ENCODE peak calls at places on chromosomes 3 and 15, in nine cellular contexts. N, K, R, T, Z, L, M, F and X are unnamed samples.

GRCh38 chr15:90819390-90819789 is 49.0 kb upstream of the FURIN start:
- DNase-seq in N (no peak), K (no peak), R (no peak), T (no peak), Z (no peak), L (no peak), M (no peak), F (peak), X (no peak)

GRCh38 chr3:11917051-11917450 is 70.4 kb upstream of the TAMM41 start:
- DNase-seq in N (no peak), K (peak), R (no peak), T (no peak), Z (no peak), L (no peak), M (no peak), F (no peak), X (no peak)

GRCh38 chr3:142489572-142490323 is 41.9 kb upstream of the XRN1 start:
- DNase-seq in N (no peak), K (no peak), R (no peak), T (no peak), Z (no peak), L (no peak), M (no peak), F (no peak), X (no peak)

GRCh38 chr3:158103956-158104338 is 2.3 kb downstream of the SHOX2 start:
- DNase-seq in N (no peak), K (no peak), R (no peak), T (no peak), Z (no peak), L (no peak), M (no peak), F (no peak), X (no peak)

GRCh38 chr3:141753399-141753798 is 9.8 kb upstream of the GRK7 start:
- DNase-seq in N (no peak), K (no peak), R (no peak), T (no peak), Z (no peak), L (no peak), M (no peak), F (no peak), X (no peak)

GRCh38 chr15:85485956-85486567 is 105.7 kb downstream of the AKAP13 start:
- DNase-seq in N (peak), K (no peak), R (peak), T (peak), Z (peak), L (peak), M (peak), F (no peak), X (peak)

GRCh38 chr3:140292684-140293083 is 357.7 kb downstream of the CLSTN2 start:
- DNase-seq in N (peak), K (no peak), R (no peak), T (no peak), Z (no peak), L (no peak), M (no peak), F (peak), X (no peak)

GRCh38 chr3:45832691-45833090 is 9.2 kb downstream of the LZTFL1 start:
- DNase-seq in N (no peak), K (no peak), R (no peak), T (no peak), Z (no peak), L (no peak), M (peak), F (no peak), X (no peak)

GRCh38 chr15:91348812-91349500 is 248.9 kb downstream of the SV2B start:
- DNase-seq in N (no peak), K (no peak), R (peak), T (no peak), Z (no peak), L (no peak), M (no peak), F (no peak), X (no peak)

GRCh38 chr15:36682091-36682490 is 102.7 kb downstream of the CDIN1 start:
- DNase-seq in N (no peak), K (no peak), R (no peak), T (no peak), Z (no peak), L (no peak), M (no peak), F (no peak), X (no peak)

GRCh38 chr3:16511561-16512434 is 1.7 kb downstream of the RFTN1 start:
- DNase-seq in N (peak), K (no peak), R (peak), T (no peak), Z (peak), L (peak), M (peak), F (peak), X (peak)

GRCh38 chr3:137511655-137512054 is 252.5 kb upstream of the SOX14 start:
- DNase-seq in N (no peak), K (no peak), R (no peak), T (no peak), Z (no peak), L (no peak), M (no peak), F (no peak), X (no peak)

GRCh38 chr15:91917991-91918390 is 64.5 kb downstream of the SLCO3A1 start:
- DNase-seq in N (no peak), K (no peak), R (no peak), T (no peak), Z (no peak), L (no peak), M (no peak), F (no peak), X (no peak)

GRCh38 chr3:64658001-64658400 is 29.8 kb downstream of the ADAMTS9 start:
- DNase-seq in N (no peak), K (no peak), R (no peak), T (no peak), Z (no peak), L (no peak), M (no peak), F (no peak), X (no peak)

GRCh38 chr15:39625856-39626255 is 45.0 kb downstream of the THBS1 start:
- DNase-seq in N (no peak), K (no peak), R (no peak), T (no peak), Z (no peak), L (no peak), M (no peak), F (no peak), X (no peak)

GRCh38 chr3:96900600-96900999 is 86.2 kb downstream of the EPHA6 start:
- DNase-seq in N (no peak), K (no peak), R (no peak), T (no peak), Z (no peak), L (no peak), M (no peak), F (no peak), X (no peak)

GRCh38 chr3:23055733-23056376 is 147.3 kb upstream of the UBE2E2 start:
- DNase-seq in N (no peak), K (no peak), R (no peak), T (no peak), Z (no peak), L (no peak), M (no peak), F (no peak), X (no peak)

GRCh38 chr3:117097356-117097755 is 387.8 kb downstream of the TUSC7 start:
- DNase-seq in N (no peak), K (no peak), R (no peak), T (no peak), Z (no peak), L (no peak), M (no peak), F (no peak), X (no peak)

GRCh38 chr3:139319428-139320402 is 24.1 kb upstream of the MRPS22 start:
- DNase-seq in N (no peak), K (no peak), R (no peak), T (peak), Z (no peak), L (no peak), M (no peak), F (no peak), X (no peak)

GRCh38 chr15:65369651-65370050 is 8.2 kb downstream of the IGDCC3 start:
- DNase-seq in N (no peak), K (peak), R (no peak), T (no peak), Z (no peak), L (no peak), M (no peak), F (no peak), X (no peak)

GRCh38 chr3:170999737-171000242 is 26.7 kb downstream of the SLC2A2 start:
- DNase-seq in N (no peak), K (no peak), R (no peak), T (no peak), Z (no peak), L (no peak), M (no peak), F (no peak), X (no peak)

GRCh38 chr3:64267774-64268604 is 42.7 kb upstream of the PRICKLE2 start:
- DNase-seq in N (peak), K (peak), R (no peak), T (peak), Z (peak), L (peak), M (no peak), F (peak), X (no peak)

GRCh38 chr15:66702035-66702769 is at the start of gene SMAD6:
- DNase-seq in N (peak), K (peak), R (peak), T (peak), Z (peak), L (peak), M (peak), F (peak), X (peak)

GRCh38 chr15:57218826-57219576 is 157.3 kb upstream of the CGNL1 start:
- DNase-seq in N (no peak), K (no peak), R (peak), T (peak), Z (no peak), L (no peak), M (peak), F (no peak), X (no peak)

GRCh38 chr3:117277816-117278215 is 568.2 kb downstream of the TUSC7 start:
- DNase-seq in N (no peak), K (no peak), R (no peak), T (no peak), Z (no peak), L (no peak), M (no peak), F (no peak), X (no peak)

GRCh38 chr15:96553006-96553405 is 222.5 kb downstream of the NR2F2 start:
- DNase-seq in N (no peak), K (no peak), R (no peak), T (no peak), Z (no peak), L (no peak), M (no peak), F (no peak), X (no peak)

GRCh38 chr3:134505485-134505884 is 19.6 kb downstream of the CEP63 start:
- DNase-seq in N (no peak), K (no peak), R (no peak), T (no peak), Z (no peak), L (no peak), M (no peak), F (no peak), X (no peak)

GRCh38 chr3:181966387-181966786 is 254.7 kb downstream of the SOX2 start:
- DNase-seq in N (no peak), K (no peak), R (no peak), T (no peak), Z (no peak), L (no peak), M (no peak), F (no peak), X (no peak)

GRCh38 chr15:78103406-78104118 is 11.2 kb downstream of the SH2D7 start:
- DNase-seq in N (no peak), K (peak), R (peak), T (no peak), Z (no peak), L (no peak), M (no peak), F (peak), X (no peak)

GRCh38 chr3:134374791-134375541 is 719 bp upstream of the AMOTL2 start:
- DNase-seq in N (peak), K (peak), R (no peak), T (no peak), Z (peak), L (no peak), M (no peak), F (peak), X (no peak)

GRCh38 chr15:65338366-65338765 is 33.9 kb downstream of the RNU5B-1 start:
- DNase-seq in N (no peak), K (no peak), R (no peak), T (no peak), Z (no peak), L (no peak), M (no peak), F (no peak), X (no peak)

GRCh38 chr15:90869601-90870353 is 1.4 kb downstream of the FURIN start:
- DNase-seq in N (peak), K (peak), R (peak), T (peak), Z (peak), L (no peak), M (no peak), F (peak), X (no peak)

GRCh38 chr3:69671082-69671952 is 67.9 kb upstream of the MITF start:
- DNase-seq in N (no peak), K (no peak), R (peak), T (peak), Z (no peak), L (no peak), M (no peak), F (peak), X (no peak)

GRCh38 chr15:39898317-39898716 is 21.7 kb downstream of the GPR176 start:
- DNase-seq in N (no peak), K (no peak), R (no peak), T (no peak), Z (no peak), L (no peak), M (no peak), F (no peak), X (no peak)

GRCh38 chr3:27022096-27022761 is 347.0 kb downstream of the NEK10 start:
- DNase-seq in N (no peak), K (no peak), R (no peak), T (no peak), Z (no peak), L (no peak), M (no peak), F (no peak), X (no peak)
- TF ChIP-seq CTCF in N (no peak), K (no peak), R (no peak), T (no peak), Z (no peak), L (no peak), M (no peak), F (no peak), X (no peak)

DNA sequence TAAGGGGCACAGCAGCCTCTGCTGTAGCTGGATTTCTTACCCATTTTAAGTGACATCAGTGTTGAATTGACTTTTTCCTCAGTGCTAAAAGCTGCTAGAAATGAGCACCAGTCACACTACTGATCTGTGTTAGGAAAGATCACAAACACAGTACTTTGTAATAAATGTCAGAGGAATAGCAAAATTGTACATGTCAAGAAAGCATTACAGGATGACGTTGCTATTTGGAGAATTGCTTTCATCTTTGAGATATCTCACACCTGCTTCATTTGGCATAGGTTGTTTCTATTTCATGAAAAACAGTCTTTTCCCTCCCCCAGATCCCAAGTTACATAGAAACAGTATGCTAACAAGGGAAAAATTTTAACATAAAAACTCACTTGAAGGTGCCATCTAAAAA is 77.8 kb downstream of the SLC25A26 start:
- DNase-seq in N (no peak), K (no peak), R (no peak), T (no peak), Z (no peak), L (no peak), M (no peak), F (no peak), X (no peak)
- TF ChIP-seq CTCF in N (no peak), K (no peak), R (no peak), T (no peak), Z (no peak), L (no peak), M (no peak), F (no peak), X (no peak)

GRCh38 chr3:135918600-135918999 is 46.9 kb upstream of the PPP2R3A start:
- DNase-seq in N (no peak), K (no peak), R (no peak), T (no peak), Z (no peak), L (no peak), M (no peak), F (no peak), X (no peak)
- TF ChIP-seq CTCF in N (no peak), K (peak), R (no peak), T (peak), Z (no peak), L (no peak), M (no peak), F (peak), X (no peak)

DNA sequence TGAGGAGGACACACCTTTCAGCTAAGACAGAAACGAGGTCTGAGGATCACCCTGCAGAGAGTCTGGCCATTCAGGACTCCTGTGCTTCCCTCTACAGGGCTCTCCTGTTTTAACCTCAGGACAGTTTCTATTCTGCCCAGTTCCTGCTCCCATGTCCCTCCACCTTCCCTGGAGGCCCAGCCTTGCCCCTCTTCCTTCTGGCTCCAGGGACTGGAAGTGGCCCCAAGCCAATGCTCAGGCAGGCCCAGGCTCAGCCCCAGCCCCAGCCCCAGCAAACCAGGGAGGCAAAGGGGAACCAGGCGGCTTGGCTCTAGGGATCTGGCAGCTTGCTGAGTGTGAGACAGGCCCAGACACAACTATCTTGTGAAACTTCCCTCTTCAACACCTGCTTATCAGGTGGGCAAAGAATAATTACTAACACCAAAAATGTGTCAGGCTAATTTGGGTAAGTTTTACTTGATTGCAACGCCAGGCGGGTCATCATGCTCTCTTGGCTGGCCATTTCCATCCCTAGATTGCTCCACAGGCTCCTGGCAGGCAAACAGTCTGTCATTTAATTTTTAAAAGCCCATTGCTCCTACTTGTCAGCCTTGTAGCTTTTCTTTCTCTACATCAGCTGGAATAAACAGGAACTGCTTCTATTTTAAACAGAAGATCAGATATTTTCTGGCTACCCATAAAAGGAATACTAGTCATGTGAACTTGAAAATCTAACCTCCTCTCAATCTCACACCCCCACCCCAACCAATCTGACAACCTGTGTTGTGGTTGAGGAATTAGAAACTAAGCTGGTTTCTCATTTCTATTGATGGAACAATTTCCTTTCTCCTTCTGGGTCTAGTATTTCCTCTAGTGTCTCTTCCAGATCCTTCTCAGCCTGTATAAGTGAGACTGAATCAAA is 33.5 kb downstream of the UPK1B start:
- DNase-seq in N (no peak), K (no peak), R (no peak), T (no peak), Z (no peak), L (no peak), M (no peak), F (no peak), X (no peak)
- TF ChIP-seq CTCF in N (no peak), K (no peak), R (no peak), T (no peak), Z (no peak), L (no peak), M (no peak), F (no peak), X (no peak)

GRCh38 chr3:55879901-55880331 is 392.8 kb upstream of the WNT5A start:
- DNase-seq in N (no peak), K (no peak), R (no peak), T (no peak), Z (no peak), L (no peak), M (no peak), F (no peak), X (no peak)

GRCh38 chr3:55873523-55874254 is 386.6 kb upstream of the WNT5A start:
- DNase-seq in N (no peak), K (no peak), R (no peak), T (no peak), Z (no peak), L (no peak), M (no peak), F (no peak), X (no peak)

GRCh38 chr3:55880357-55880756 is 393.3 kb upstream of the WNT5A start:
- DNase-seq in N (no peak), K (no peak), R (no peak), T (no peak), Z (no peak), L (no peak), M (no peak), F (no peak), X (no peak)

GRCh38 chr3:55875137-55875536 is 388.0 kb upstream of the WNT5A start:
- DNase-seq in N (no peak), K (no peak), R (no peak), T (no peak), Z (no peak), L (no peak), M (no peak), F (no peak), X (no peak)

DNA sequence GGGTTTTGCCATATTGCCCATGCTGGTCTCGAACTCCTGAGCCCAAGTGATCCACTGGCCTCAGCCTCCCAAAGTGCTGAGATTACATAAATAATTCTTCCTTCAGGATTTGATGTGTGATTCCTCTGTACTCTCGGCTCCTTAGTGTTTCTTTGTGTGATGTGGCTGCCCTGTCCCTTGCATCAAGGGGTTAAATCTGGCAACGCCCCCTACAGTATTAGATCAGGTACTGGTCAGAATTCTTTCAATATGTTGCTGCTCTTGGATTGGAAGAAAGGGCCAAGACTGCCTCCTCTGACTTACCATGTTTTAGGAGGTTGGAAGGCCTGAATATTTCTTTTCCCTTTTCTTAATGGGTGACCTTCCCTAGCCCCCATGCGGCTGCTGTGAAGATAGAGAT is 390.6 kb upstream of the WNT5A start:
- DNase-seq in N (no peak), K (no peak), R (no peak), T (no peak), Z (no peak), L (no peak), M (no peak), F (no peak), X (no peak)
- TF ChIP-seq CTCF in N (no peak), K (no peak), R (no peak), T (peak), Z (no peak), L (no peak), M (no peak), F (no peak), X (no peak)

GRCh38 chr15:45253330-45253729 is 1.3 kb downstream of the SLC28A2 start:
- DNase-seq in N (no peak), K (no peak), R (no peak), T (no peak), Z (no peak), L (no peak), M (no peak), F (no peak), X (no peak)
- TF ChIP-seq CTCF in N (no peak), K (peak), R (peak), T (peak), Z (no peak), L (no peak), M (peak), F (peak), X (no peak)